ENCODE peak calls at places on chromosomes 6 and 20, in six cellular contexts. U is PC-9, I is mammary epithelial cell, F is fibroblast of lung, C is GM23338, L is A673. Y is an unnamed sample. For H3K4me1, the result is how much of the 10 kb centered on the place peaks cover.

GRCh38 chr6:149031545-149032317 is 284.9 kb downstream of the UST start:
- DNase-seq in U (peak), I (peak), F (peak), C (no peak), L (no peak), Y (peak)

GRCh38 chr20:6636209-6637159 is 131.0 kb upstream of the BMP2 start:
- DNase-seq in U (no peak), I (peak), F (peak), C (peak), L (peak), Y (peak)

GRCh38 chr6:107801195-107801594 is 22.9 kb downstream of the SCML4 start:
- DNase-seq in U (no peak), I (no peak), F (no peak), C (no peak), L (no peak), Y (no peak)

GRCh38 chr6:131117866-131118265 is 17.4 kb upstream of the AKAP7 start:
- DNase-seq in U (no peak), I (no peak), F (no peak), C (no peak), L (no peak), Y (no peak)

GRCh38 chr6:166626177-166627038 is 643 bp downstream of the RPS6KA2 start:
- DNase-seq in U (peak), I (peak), F (peak), C (peak), L (peak), Y (no peak)

GRCh38 chr6:146593978-146594377 is 4.8 kb upstream of the ADGB start:
- DNase-seq in U (no peak), I (no peak), F (no peak), C (no peak), L (no peak), Y (no peak)

GRCh38 chr6:27495386-27496135 is 22.7 kb upstream of the ZNF184 start:
- DNase-seq in U (peak), I (peak), F (peak), C (peak), L (peak), Y (peak)

GRCh38 chr6:30260036-30260504 is 46.9 kb upstream of the TRIM26 start:
- DNase-seq in U (no peak), I (no peak), F (peak), C (peak), L (no peak), Y (no peak)

GRCh38 chr6:15227827-15228318 is 18.0 kb upstream of the JARID2 start:
- DNase-seq in U (no peak), I (no peak), F (no peak), C (no peak), L (no peak), Y (no peak)

GRCh38 chr6:169722362-169723199 is 1.7 kb downstream of the PHF10 start:
- DNase-seq in U (peak), I (peak), F (peak), C (peak), L (peak), Y (peak)

GRCh38 chr20:23350855-23351838 is 556 bp downstream of the NXT1 start:
- DNase-seq in U (peak), I (peak), F (peak), C (peak), L (peak), Y (peak)

GRCh38 chr20:38186788-38187221 is 21.7 kb upstream of the TGM2 start:
- DNase-seq in U (peak), I (peak), F (no peak), C (no peak), L (no peak), Y (peak)

GRCh38 chr20:14860410-14860814 is 523.0 kb upstream of the FLRT3 start:
- DNase-seq in U (no peak), I (no peak), F (no peak), C (peak), L (no peak), Y (no peak)

GRCh38 chr6:104558746-104559145 is 301.0 kb downstream of the HACE1 start:
- DNase-seq in U (no peak), I (no peak), F (peak), C (no peak), L (no peak), Y (no peak)

GRCh38 chr20:382291-383115 is 1.9 kb downstream of the TRIB3 start:
- DNase-seq in U (no peak), I (peak), F (no peak), C (no peak), L (no peak), Y (no peak)

GRCh38 chr20:16520154-16520553 is 53.1 kb downstream of the KIF16B start:
- DNase-seq in U (no peak), I (no peak), F (no peak), C (no peak), L (no peak), Y (no peak)

GRCh38 chr6:118588626-118589025 is 40.5 kb downstream of the PLN start:
- DNase-seq in U (no peak), I (no peak), F (peak), C (no peak), L (no peak), Y (no peak)

GRCh38 chr6:149752600-149752999 is 3.1 kb downstream of the PCMT1 start:
- DNase-seq in U (no peak), I (no peak), F (peak), C (no peak), L (no peak), Y (no peak)

GRCh38 chr6:166561766-166562165 is 24.7 kb downstream of the RAMACL start:
- DNase-seq in U (no peak), I (no peak), F (peak), C (no peak), L (no peak), Y (no peak)

GRCh38 chr20:17648782-17649730 is 33.0 kb downstream of the RRBP1 start:
- DNase-seq in U (no peak), I (no peak), F (no peak), C (peak), L (no peak), Y (no peak)

GRCh38 chr6:139386404-139386803 is 12.0 kb upstream of the CITED2 start:
- DNase-seq in U (no peak), I (no peak), F (no peak), C (no peak), L (no peak), Y (no peak)

GRCh38 chr6:165766457-165766856 is 103.4 kb upstream of the PDE10A start:
- DNase-seq in U (no peak), I (no peak), F (no peak), C (no peak), L (no peak), Y (peak)

GRCh38 chr6:45653117-45653883 is 275.6 kb upstream of the SUPT3H start:
- DNase-seq in U (no peak), I (no peak), F (no peak), C (no peak), L (no peak), Y (no peak)

GRCh38 chr20:7123457-7123856 is 356.0 kb downstream of the BMP2 start:
- DNase-seq in U (no peak), I (no peak), F (no peak), C (no peak), L (no peak), Y (no peak)

GRCh38 chr6:40845588-40845987 is 193.4 kb downstream of the UNC5CL start:
- DNase-seq in U (no peak), I (peak), F (peak), C (peak), L (peak), Y (peak)

GRCh38 chr20:39117486-39117885 is 155.3 kb downstream of the DHX35 start:
- DNase-seq in U (peak), I (peak), F (peak), C (no peak), L (peak), Y (peak)

GRCh38 chr6:1381397-1382330 is 7.7 kb upstream of the FOXF2 start:
- DNase-seq in U (no peak), I (no peak), F (peak), C (peak), L (peak), Y (no peak)

GRCh38 chr20:17936791-17937687 is 31.6 kb downstream of the SNX5 start:
- DNase-seq in U (no peak), I (no peak), F (peak), C (peak), L (no peak), Y (peak)

GRCh38 chr6:113447088-113447831 is 409.9 kb upstream of the MARCKS start:
- DNase-seq in U (peak), I (peak), F (peak), C (no peak), L (peak), Y (peak)

GRCh38 chr6:34587325-34587724 is 31.2 kb upstream of the SPDEF start:
- DNase-seq in U (peak), I (peak), F (no peak), C (no peak), L (no peak), Y (no peak)

GRCh38 chr20:58514321-58515239 is 619 bp downstream of the APCDD1L start:
- DNase-seq in U (no peak), I (peak), F (peak), C (peak), L (no peak), Y (peak)

GRCh38 chr20:7586481-7586880 is 353.8 kb downstream of the HAO1 start:
- DNase-seq in U (no peak), I (no peak), F (no peak), C (no peak), L (no peak), Y (no peak)

GRCh38 chr6:33606642-33607041 is 14.5 kb upstream of the ITPR3 start:
- DNase-seq in U (no peak), I (no peak), F (no peak), C (no peak), L (no peak), Y (no peak)

GRCh38 chr6:30857537-30857936 is 26.8 kb upstream of the DDR1 start:
- DNase-seq in U (peak), I (no peak), F (no peak), C (no peak), L (no peak), Y (no peak)

GRCh38 chr6:17650910-17651309 is 50.8 kb downstream of the FAM8A1 start:
- DNase-seq in U (no peak), I (no peak), F (no peak), C (no peak), L (no peak), Y (no peak)

GRCh38 chr20:64065973-64066341 is 3.0 kb downstream of the TCEA2 start:
- DNase-seq in U (peak), I (peak), F (peak), C (peak), L (no peak), Y (peak)

GRCh38 chr6:56515081-56515905 is 127.4 kb downstream of the DST start:
- DNase-seq in U (no peak), I (no peak), F (no peak), C (no peak), L (no peak), Y (no peak)

GRCh38 chr6:141117869-141118268 is 1014.9 kb upstream of the GJE1 start:
- DNase-seq in U (no peak), I (no peak), F (peak), C (no peak), L (no peak), Y (peak)

GRCh38 chr6:116783852-116784251 is 18.3 kb upstream of the FAM162B start:
- DNase-seq in U (no peak), I (no peak), F (peak), C (no peak), L (no peak), Y (peak)

DNA sequence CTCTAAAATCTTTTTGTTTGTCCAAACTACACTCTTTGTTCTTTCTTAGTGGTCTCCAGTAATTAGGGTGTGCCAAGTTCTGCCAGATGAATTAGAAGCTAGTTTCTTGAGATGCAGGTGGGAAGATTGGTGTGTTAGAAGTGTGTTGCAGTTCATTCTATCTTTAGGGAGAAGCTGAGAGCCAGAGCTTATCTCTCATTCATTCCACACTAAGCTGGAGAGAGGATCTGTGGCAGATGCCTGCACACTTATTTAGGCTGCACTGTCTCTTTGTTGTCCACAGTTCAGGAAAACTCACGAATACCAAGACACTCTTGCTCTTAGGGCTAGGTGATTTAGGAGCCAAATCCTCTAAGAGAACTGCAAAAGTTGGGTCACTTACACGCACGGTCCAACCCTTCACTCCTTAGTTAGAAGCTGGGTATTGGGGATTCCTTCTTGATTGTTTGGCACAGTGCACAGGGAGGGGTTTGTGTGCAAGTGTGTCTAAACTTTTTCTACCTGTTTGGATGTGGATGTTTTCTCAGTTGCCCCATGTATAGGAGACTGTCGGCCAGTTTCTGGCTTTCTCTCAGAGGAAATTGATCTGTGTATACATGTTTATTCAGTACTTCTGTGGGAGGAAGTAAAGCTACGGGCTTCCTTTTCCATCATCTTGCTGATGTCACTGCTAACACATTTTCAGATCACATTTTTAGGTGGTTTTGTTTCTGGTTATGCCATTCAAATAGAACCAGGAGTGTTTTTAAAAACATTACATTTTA is 49.5 kb downstream of the SMAP1 start:
- DNase-seq in U (no peak), I (no peak), F (no peak), C (no peak), L (no peak), Y (no peak)
- TF ChIP-seq EZH2 in U (no peak), I (no peak), F (no peak), C (no peak), L (no peak), Y (no peak)

DNA sequence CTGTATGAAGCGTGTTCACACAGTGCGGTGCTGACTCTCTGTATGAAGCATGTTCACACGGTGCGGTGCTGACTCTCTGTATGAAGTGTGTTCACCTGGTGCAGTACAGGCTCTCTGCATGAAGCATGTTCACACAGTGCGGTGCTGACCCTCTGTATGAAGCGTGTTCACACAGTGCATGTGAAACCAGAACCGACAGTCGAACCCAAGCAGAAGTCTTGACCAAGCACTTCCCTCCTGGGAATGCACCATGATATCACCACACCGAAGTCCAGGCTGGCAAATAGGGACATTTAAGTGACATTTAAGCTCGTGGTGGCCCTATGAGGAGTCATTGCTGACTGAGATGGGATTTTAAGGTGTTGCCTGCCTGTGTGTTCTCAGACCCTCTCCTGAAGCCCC is 11.3 kb upstream of the SERPINB1 start:
- DNase-seq in U (no peak), I (no peak), F (no peak), C (no peak), L (no peak), Y (no peak)
- H3K4me1 ChIP-seq in U (under half), I (under half), F (under half), C (under half), L (under half), Y (under half)

DNA sequence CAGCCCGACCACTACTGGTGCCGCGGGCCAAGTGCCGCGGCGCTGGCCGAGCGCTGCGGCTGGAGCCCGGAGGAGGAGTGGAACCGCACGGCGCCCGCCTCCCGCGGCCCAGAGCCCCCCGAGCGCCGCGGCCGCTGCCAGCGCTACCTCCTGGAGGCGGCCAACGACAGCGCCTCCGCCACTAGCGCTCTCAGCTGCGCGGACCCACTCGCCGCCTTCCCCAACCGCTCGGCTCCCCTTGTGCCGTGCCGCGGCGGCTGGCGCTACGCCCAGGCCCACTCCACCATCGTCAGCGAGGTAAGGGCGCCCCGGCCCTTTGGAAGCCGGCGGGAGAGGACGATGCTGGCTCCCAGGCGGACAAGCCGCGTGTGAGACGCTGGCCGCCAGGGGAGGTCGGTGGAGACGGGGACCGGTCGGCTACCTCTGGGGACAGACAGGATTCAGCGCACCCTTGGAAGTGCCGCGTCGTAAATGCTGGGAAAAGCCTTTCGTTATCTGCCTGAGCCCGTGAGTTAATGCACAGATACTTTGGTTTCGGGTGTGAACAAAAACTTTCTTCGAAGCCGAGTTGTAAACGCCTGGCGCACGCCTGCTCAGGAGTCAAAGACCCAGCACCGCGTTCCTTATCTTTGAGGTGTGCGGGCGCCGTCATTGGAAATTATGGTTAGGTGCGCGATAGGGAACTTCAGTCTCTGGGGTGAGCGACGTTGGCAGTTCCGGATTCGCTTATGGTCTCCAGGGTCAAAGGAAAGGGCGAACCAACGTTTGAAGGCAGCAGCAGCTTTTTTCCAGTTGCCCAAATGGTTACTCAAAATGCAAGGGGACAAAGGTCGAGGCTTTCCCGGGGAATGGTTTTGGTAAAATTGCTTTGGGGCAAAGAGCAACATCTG is 619 bp downstream of the SLC22A3 start:
- DNase-seq in U (no peak), I (peak), F (peak), C (peak), L (no peak), Y (peak)
- TF ChIP-seq EZH2 in U (no peak), I (no peak), F (no peak), C (peak), L (peak), Y (peak)

DNA sequence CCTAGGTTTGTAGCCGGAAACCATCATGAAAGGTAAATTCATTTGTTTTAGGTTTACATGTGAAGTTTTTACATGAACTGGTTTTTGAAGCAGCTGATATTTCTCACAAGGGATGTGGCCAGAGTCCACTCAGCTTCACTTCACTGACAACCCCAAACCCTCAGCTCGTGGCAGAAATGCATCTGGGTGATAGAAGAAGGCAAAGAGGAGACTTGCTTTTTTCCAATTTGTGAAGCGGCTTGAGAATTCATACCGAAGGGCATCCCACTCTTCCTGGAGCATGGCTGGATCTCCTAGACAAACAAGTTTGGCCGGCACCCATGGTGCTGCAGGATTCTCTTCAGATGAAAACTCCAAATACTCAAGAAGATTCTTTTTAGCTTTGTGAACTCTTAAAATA is 392.8 kb upstream of the CNR1 start:
- DNase-seq in U (no peak), I (no peak), F (no peak), C (no peak), L (no peak), Y (no peak)
- H3K4me1 ChIP-seq in U (under half), I (under half), F (under half), C (under half), L (under half), Y (under half)

GRCh38 chr20:9517297-9518134 is 3.1 kb downstream of the LAMP5 start:
- DNase-seq in U (no peak), I (no peak), F (no peak), C (peak), L (no peak), Y (no peak)

GRCh38 chr20:9516658-9516987 is 2.2 kb downstream of the LAMP5 start:
- DNase-seq in U (no peak), I (no peak), F (no peak), C (peak), L (no peak), Y (no peak)

GRCh38 chr20:9514461-9515210 is at the start of gene LAMP5:
- DNase-seq in U (no peak), I (no peak), F (peak), C (peak), L (peak), Y (peak)

GRCh38 chr20:9515211-9515580 is 806 bp downstream of the LAMP5 start:
- DNase-seq in U (no peak), I (no peak), F (no peak), C (no peak), L (no peak), Y (no peak)

DNA sequence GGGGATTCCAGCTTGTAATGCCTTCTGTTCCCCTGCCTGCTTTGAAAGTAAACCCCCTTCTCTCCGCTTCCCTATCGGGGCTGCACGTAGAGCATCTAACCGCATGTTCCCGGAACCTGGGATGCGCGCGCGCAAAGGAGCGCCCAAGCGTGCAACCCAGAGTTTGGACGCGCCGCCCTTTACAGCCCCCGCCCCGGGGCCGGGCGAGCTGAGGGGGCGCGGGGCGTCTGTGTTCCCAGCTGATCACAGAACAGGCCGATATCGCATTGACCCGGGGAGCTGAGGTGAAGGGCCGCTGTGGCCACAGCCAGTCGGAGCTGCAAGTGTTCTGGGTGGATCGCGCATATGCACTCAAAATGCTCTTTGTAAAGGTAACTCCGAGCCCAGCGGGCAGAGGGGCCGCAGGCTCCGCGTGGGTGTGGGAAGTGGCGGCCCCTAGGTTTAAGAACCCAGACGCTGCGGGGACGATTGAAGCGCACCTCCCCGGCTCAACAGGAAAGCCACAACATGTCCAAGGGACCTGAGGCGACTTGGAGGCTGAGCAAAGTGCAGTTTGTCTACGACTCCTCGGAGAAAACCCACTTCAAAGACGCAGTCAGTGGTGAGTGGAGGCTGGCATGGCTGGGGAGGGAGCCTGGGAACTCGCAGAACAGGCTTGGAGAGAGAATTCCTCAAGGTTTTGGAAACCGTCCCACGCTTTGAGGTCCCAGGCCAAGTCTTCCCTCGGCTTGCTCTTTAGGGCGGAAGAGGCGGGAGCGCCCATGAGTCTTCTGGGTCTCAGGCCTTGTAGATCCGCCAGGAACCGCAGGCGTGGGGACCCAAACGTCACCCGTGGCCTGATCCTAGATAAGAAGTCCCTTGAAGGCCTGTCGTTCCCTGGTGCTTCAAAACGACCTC is 1.6 kb downstream of the LAMP5 start:
- DNase-seq in U (no peak), I (no peak), F (no peak), C (peak), L (no peak), Y (no peak)
- TF ChIP-seq EZH2 in U (no peak), I (peak), F (peak), C (peak), L (no peak), Y (peak)